ENCODE peak calls at places on chromosomes 13 and 19, in ten cellular contexts. A is posterior cingulate gyrus; C is NCI-H524 treated with DMSO at 0.1 percent for 48 hours; X is IMR-90; P is left ventricle myocardium inferior; Y is HFFc6; O is A549; E is activated CD4-positive, alpha-beta T cell treated with anti-CD3 and anti-CD28 coated beads, Interleukin-2, amount 50 U/mL, for 1 hour; Z is immature natural killer cell; I is T1000. S is an unnamed sample.

GRCh38 chr13:74325106-74325505 is 190.9 kb upstream of the KLF12 start:
- DNase-seq in A (no peak), E (no peak), Z (no peak), X (peak; percentile 87), O (no peak), P (no peak), Y (peak; percentile 37), C (no peak), I (no peak), S (no peak)

GRCh38 chr19:3024509-3024869 is 4.6 kb downstream of the TLE2 start:
- DNase-seq in Y (no peak), X (no peak), O (no peak), E (no peak), C (no peak), P (no peak), Z (no peak), I (no peak), A (no peak), S (no peak)

GRCh38 chr19:53812335-53812734 is 11.8 kb downstream of the NLRP12 start:
- DNase-seq in A (no peak), P (no peak), I (no peak), X (no peak), Y (no peak), C (no peak), Z (no peak), E (no peak), O (no peak), S (no peak)

GRCh38 chr13:104024416-104025170 is 958.4 kb upstream of the SLC10A2 start:
- DNase-seq in A (no peak), O (no peak), I (no peak), P (no peak), E (no peak), X (peak; percentile 40), C (no peak), Y (no peak), Z (no peak), S (no peak)

GRCh38 chr19:49802836-49803528 is 10.1 kb downstream of the FUZ start:
- DNase-seq in I (no peak), X (no peak), E (no peak), A (no peak), Y (no peak), C (no peak), O (no peak), P (no peak), Z (no peak), S (no peak)

GRCh38 chr13:33649212-33649917 is 168.6 kb upstream of the RFC3 start:
- DNase-seq in E (no peak), P (no peak), A (no peak), O (no peak), C (no peak), X (peak; percentile 6), I (no peak), Y (peak; percentile 35), Z (no peak), S (no peak)

GRCh38 chr19:55257461-55258411 is 1.1 kb downstream of the PPP6R1 start:
- DNase-seq in I (no peak), E (peak; percentile 27), Y (no peak), X (peak; percentile 32), A (no peak), C (peak; percentile 11), Z (no peak), O (no peak), P (no peak), S (no peak)

GRCh38 chr13:89920461-89920860 is 1427.0 kb upstream of the MIR17HG start:
- DNase-seq in P (no peak), X (no peak), E (no peak), A (no peak), Y (no peak), Z (no peak), O (no peak), C (no peak), I (no peak), S (no peak)

GRCh38 chr13:59823495-59823894 is 340.2 kb downstream of the DIAPH3 start:
- DNase-seq in O (no peak), C (no peak), E (no peak), P (no peak), Y (peak; percentile 64), I (no peak), A (no peak), Z (no peak), X (peak; percentile 77), S (no peak)

GRCh38 chr13:77891041-77891440 is 27.6 kb downstream of the EDNRB start:
- DNase-seq in P (no peak), I (no peak), Z (no peak), C (no peak), A (no peak), E (no peak), O (no peak), Y (no peak), X (no peak), S (no peak)

GRCh38 chr19:2014081-2014693 is 1.3 kb downstream of the BTBD2 start:
- DNase-seq in O (no peak), C (no peak), A (no peak), I (no peak), E (no peak), Z (no peak), X (no peak), P (no peak), Y (no peak), S (no peak)

GRCh38 chr19:46080561-46080960 is 39.8 kb upstream of the IGFL4 start:
- DNase-seq in P (no peak), Z (no peak), A (no peak), Y (peak; percentile 82), C (no peak), I (peak; percentile 36), X (peak; percentile 92), E (no peak), O (no peak), S (no peak)

GRCh38 chr13:40313269-40314200 is 352.9 kb downstream of the FOXO1 start:
- DNase-seq in O (no peak), A (no peak), Y (no peak), C (no peak), I (no peak), E (no peak), X (no peak), P (no peak), Z (no peak), S (no peak)

GRCh38 chr13:26019881-26020535 is 31.8 kb downstream of the SHISA2 start:
- DNase-seq in C (no peak), E (no peak), Y (peak; percentile 75), O (no peak), A (no peak), Z (no peak), P (no peak), X (peak; percentile 63), I (no peak), S (no peak)

GRCh38 chr19:54434112-54434861 is 14.7 kb upstream of the LENG8 start:
- DNase-seq in C (no peak), X (no peak), P (no peak), Z (no peak), Y (no peak), A (no peak), E (no peak), O (no peak), I (no peak), S (no peak)

GRCh38 chr19:18538115-18538514 is 5.3 kb downstream of the FKBP8 start:
- DNase-seq in Z (no peak), A (no peak), P (no peak), O (no peak), C (no peak), X (no peak), I (no peak), Y (no peak), E (no peak), S (no peak)

GRCh38 chr19:45881909-45882528 is 3.9 kb downstream of the IRF2BP1 start:
- DNase-seq in C (no peak), A (no peak), X (no peak), P (no peak), Y (no peak), E (no peak), O (no peak), Z (no peak), I (no peak), S (no peak)

GRCh38 chr13:22915442-22916082 is 265.2 kb upstream of the SGCG start:
- DNase-seq in Z (no peak), I (no peak), C (peak; percentile 63), X (peak; percentile 17), Y (no peak), A (peak; percentile 33), O (peak; percentile 3), P (peak; percentile 38), E (no peak), S (peak; percentile 2)

GRCh38 chr13:25574437-25575426 is 203.0 kb downstream of the ATP8A2 start:
- DNase-seq in X (peak; percentile 78), E (peak; percentile 71), Y (peak; percentile 62), C (peak; percentile 68), P (peak; percentile 56), O (peak; percentile 25), Z (peak; percentile 46), I (peak; percentile 3), A (peak; percentile 86), S (peak; percentile 68)